ENCODE peak calls at places on chromosomes 5 and 9, in six cellular contexts. B, T, R, F, J and L are unnamed samples.

GRCh38 chr5:143350790-143351603 is 52.5 kb downstream of the NR3C1 start:
- DNase-seq in J (no peak), B (no peak), F (no peak), R (no peak), T (peak; percentile 95), L (no peak)

GRCh38 chr9:129235041-129235930 is 57.2 kb upstream of the IER5L start:
- DNase-seq in F (no peak), R (peak; percentile 20), J (peak; percentile 70), T (no peak), B (no peak), L (no peak)

GRCh38 chr9:121613009-121613766 is 38.2 kb upstream of the DAB2IP start:
- DNase-seq in R (no peak), T (no peak), F (no peak), J (no peak), B (no peak), L (no peak)

GRCh38 chr5:90530736-90531487 is 1.5 kb upstream of the LYSMD3 start:
- DNase-seq in T (no peak), B (peak; percentile 25), R (no peak), F (no peak), J (no peak), L (no peak)

GRCh38 chr5:90996089-90996488 is 387.0 kb downstream of the ARRDC3 start:
- DNase-seq in R (no peak), J (no peak), F (no peak), B (no peak), T (no peak), L (no peak)

GRCh38 chr9:93871286-93871685 is 83.9 kb downstream of the BARX1 start:
- DNase-seq in B (no peak), J (no peak), F (no peak), R (no peak), T (no peak), L (no peak)

GRCh38 chr9:87596862-87597261 is 99.2 kb downstream of the DAPK1 start:
- DNase-seq in R (peak; percentile 38), J (no peak), B (no peak), F (peak; percentile 26), T (no peak), L (no peak)

GRCh38 chr9:114694719-114695269 is 12.8 kb upstream of the TEX48 start:
- DNase-seq in R (no peak), B (no peak), T (peak; percentile 26), F (no peak), J (no peak), L (no peak)

GRCh38 chr5:32474201-32474854 is 29.8 kb upstream of the ZFR start:
- DNase-seq in B (no peak), F (peak; percentile 37), R (no peak), T (no peak), J (no peak), L (no peak)

GRCh38 chr9:119252671-119253299 is 116.5 kb downstream of the BRINP1 start:
- DNase-seq in F (no peak), T (no peak), R (no peak), J (no peak), B (no peak), L (no peak)

GRCh38 chr5:155729684-155730059 is 597.3 kb upstream of the SGCD start:
- DNase-seq in F (no peak), R (peak; percentile 84), J (peak; percentile 63), B (no peak), T (no peak), L (no peak)

GRCh38 chr5:66821626-66822429 is 225.6 kb downstream of the MAST4 start:
- DNase-seq in F (no peak), R (no peak), B (no peak), T (no peak), J (no peak), L (no peak)

GRCh38 chr5:446864-447263 is 3.9 kb downstream of the EXOC3 start:
- DNase-seq in R (no peak), T (peak; percentile 51), B (no peak), J (peak; percentile 74), F (peak; percentile 5), L (no peak)

GRCh38 chr5:119452373-119453044 is at the start of gene HSD17B4:
- DNase-seq in T (peak; percentile 86), J (peak; percentile 97), B (peak; percentile 88), F (peak; percentile 94), R (peak; percentile 93), L (peak; percentile 98)
- TF ChIP-seq POLR2A in T (no peak), J (peak; percentile 57), B (peak; percentile 42), F (peak; percentile 85), R (peak; percentile 65), L (no peak)

GRCh38 chr9:69063839-69064238 is 28.3 kb downstream of the FXN start:
- DNase-seq in B (no peak), F (no peak), T (no peak), R (no peak), J (no peak), L (no peak)

GRCh38 chr9:69065660-69066059 is 30.1 kb downstream of the FXN start:
- DNase-seq in T (no peak), F (no peak), R (no peak), J (no peak), B (no peak), L (no peak)

GRCh38 chr9:69071059-69071458 is 35.5 kb downstream of the FXN start:
- DNase-seq in R (no peak), T (no peak), J (no peak), B (no peak), F (no peak), L (no peak)

GRCh38 chr9:69070201-69070600 is 34.6 kb downstream of the FXN start:
- DNase-seq in J (no peak), R (no peak), B (no peak), F (no peak), T (no peak), L (no peak)

DNA sequence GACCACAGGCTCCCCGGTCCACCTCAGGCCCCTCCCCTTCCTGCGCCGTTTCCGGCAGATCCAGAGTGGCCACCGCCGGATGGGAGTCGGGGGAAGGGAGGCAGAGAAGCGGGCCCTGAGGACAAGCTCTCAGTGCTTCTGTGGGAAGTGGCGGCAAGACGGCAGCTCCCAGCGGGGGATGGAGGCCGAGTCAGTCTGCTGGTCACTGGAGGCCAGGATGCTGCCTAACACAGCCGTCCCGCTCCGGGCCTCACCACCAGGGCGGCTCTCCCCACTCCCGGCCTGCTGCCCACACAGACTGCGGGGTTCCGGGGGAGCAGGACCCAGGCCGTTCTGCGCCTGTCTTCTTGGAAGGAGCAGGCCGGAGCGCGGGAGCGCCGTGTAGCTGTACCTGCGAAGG is 31.4 kb downstream of the FXN start:
- DNase-seq in J (no peak), R (no peak), B (no peak), F (no peak), T (no peak), L (no peak)
- TF ChIP-seq CTCF in J (no peak), R (no peak), B (no peak), F (no peak), T (no peak), L (no peak)

DNA sequence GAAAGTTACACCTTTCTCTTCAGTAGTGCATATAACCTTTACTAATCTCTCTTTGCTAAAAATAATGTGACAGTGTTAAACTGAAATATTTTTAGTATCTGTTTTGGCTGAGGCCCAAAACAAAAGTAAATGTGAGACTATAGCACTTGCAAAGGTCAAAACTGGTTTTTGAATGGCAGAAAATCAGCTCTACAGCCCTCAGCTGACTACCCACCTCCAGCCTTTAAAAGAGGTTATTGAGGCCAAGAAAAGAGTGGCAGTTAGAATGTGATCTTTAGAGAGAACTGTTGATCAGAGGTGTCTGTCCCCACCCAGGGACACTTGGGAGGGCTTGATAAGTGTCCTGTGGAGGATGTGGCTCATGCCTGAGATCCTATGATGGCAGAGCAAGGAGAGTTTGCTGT is 30.9 kb downstream of the PRKACG start:
- DNase-seq in F (no peak), T (no peak), B (no peak), R (no peak), J (no peak), L (no peak)
- H3K4me3 ChIP-seq in F (no peak overlapping the region), T (no peak overlapping the region), B (no peak overlapping the region), R (no peak overlapping the region), J (no peak overlapping the region), L (no peak overlapping the region)

DNA sequence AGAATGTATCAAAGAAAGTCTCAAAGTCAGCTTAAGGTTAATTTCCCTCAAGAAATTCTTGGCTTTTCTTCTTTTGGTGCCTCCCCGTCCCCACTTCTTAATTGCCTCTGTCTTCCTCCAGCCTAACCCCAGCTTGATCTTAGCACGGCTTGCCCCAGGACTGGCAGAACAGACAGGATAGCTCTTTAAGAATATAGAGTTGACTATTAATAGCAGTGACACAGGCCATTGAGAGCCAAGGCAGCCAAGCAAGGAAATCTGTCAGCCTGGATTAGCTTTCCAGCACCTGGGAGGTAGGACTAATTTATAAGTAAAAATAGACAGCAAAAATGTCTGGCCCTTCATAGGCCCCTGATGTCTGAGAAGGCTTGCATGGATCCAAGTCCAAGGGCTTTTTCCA is 384.6 kb upstream of the SLC30A5 start:
- DNase-seq in T (no peak), J (no peak), F (no peak), R (peak; percentile 56), B (no peak), L (no peak)
- TF ChIP-seq POLR2A in T (no peak), J (no peak), F (no peak), R (no peak), B (no peak), L (no peak)